ENCODE peak calls at places on chromosomes 11 and 22, in seven cellular contexts. O is psoas muscle, F is AG04450, W is heart right ventricle, K is choroid plexus epithelial cell, U is fibroblast of lung, R is spleen. H is an unnamed sample.

GRCh38 chr22:17164392-17165024 is 5.4 kb upstream of the HDHD5 start:
- DNase-seq in R (peak; percentile 19), O (no peak), U (no peak), K (peak; percentile 10), W (no peak), F (no peak), H (no peak)

GRCh38 chr22:28791841-28792490 is 8.4 kb downstream of the XBP1 start:
- DNase-seq in U (no peak), F (peak; percentile 10), R (no peak), W (no peak), O (no peak), K (no peak), H (no peak)

GRCh38 chr11:121467965-121468364 is 15.2 kb upstream of the SORL1-AS1 start:
- DNase-seq in O (no peak), R (no peak), F (no peak), U (peak; percentile 30), K (no peak), W (no peak), H (no peak)

GRCh38 chr22:33000342-33001280 is 57.6 kb downstream of the SYN3 start:
- DNase-seq in U (peak; percentile 37), O (peak; percentile 77), K (peak; percentile 63), R (no peak), F (no peak), W (peak; percentile 47), H (no peak)

GRCh38 chr11:12787847-12788246 is 113.6 kb downstream of the TEAD1 start:
- DNase-seq in U (peak; percentile 93), W (no peak), O (no peak), F (no peak), K (peak; percentile 79), R (no peak), H (no peak)

GRCh38 chr11:82080160-82080559 is 653.5 kb downstream of the FAM181B start:
- DNase-seq in F (no peak), U (peak; percentile 59), W (no peak), K (peak; percentile 51), R (no peak), O (no peak), H (no peak)

GRCh38 chr22:19994851-19995610 is 21.6 kb downstream of the ARVCF start:
- DNase-seq in O (no peak), W (no peak), U (peak; percentile 78), F (no peak), K (no peak), R (no peak), H (no peak)

GRCh38 chr11:96207459-96208449 is 135.2 kb downstream of the MAML2 start:
- DNase-seq in F (no peak), O (no peak), W (no peak), R (no peak), U (no peak), K (peak; percentile 30), H (no peak)

GRCh38 chr11:103683581-103683980 is 352.9 kb upstream of the DDI1 start:
- DNase-seq in U (peak; percentile 61), W (no peak), O (no peak), F (no peak), R (no peak), K (peak; percentile 57), H (no peak)

GRCh38 chr11:20351151-20351550 is 12.4 kb upstream of the HTATIP2 start:
- DNase-seq in W (no peak), O (no peak), R (no peak), K (no peak), U (no peak), F (no peak), H (no peak)

GRCh38 chr22:31969789-31970489 is 25.6 kb downstream of the YWHAH start:
- DNase-seq in U (peak; percentile 62), F (peak; percentile 20), O (peak; percentile 66), W (peak; percentile 36), K (peak; percentile 88), R (peak; percentile 84), H (no peak)

GRCh38 chr11:11798586-11799438 is 43.0 kb upstream of the USP47 start:
- DNase-seq in W (peak; percentile 86), O (peak; percentile 90), F (peak; percentile 38), K (peak; percentile 87), R (peak; percentile 92), U (peak; percentile 63), H (no peak)

GRCh38 chr11:69397732-69398131 is 83.7 kb upstream of the LINC01488 start:
- DNase-seq in F (no peak), O (peak; percentile 15), R (no peak), K (no peak), U (peak; percentile 19), W (no peak), H (no peak)

DNA sequence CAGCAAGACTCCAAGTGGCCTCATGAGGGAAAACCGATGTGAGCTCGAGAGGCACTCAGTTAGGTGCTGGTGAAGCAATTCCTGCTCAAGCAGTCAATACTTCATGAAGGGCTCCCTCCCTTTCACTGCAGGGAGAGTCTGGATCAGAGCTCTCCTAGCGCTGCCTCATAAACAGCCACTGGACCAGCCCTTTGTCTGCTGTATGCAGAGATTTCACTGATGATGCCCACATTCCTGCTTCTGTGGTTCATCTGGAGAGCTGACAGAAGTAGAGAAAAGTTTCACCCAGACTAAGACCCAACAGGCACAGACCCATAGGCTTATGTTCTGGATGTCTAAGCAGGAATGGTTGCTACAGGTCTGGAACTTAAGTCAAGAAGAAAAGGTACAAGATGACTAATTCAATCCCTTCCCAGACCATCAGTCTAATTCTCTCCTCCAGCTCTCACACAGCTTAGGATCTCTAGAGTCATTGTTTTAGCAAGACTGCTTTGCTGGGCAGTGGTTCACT is 4.0 kb downstream of the UCP2 start:
- DNase-seq in W (no peak), F (no peak), K (no peak), R (peak; percentile 18), O (peak; percentile 12), U (peak; percentile 23), H (no peak)
- H3K4me3 ChIP-seq in W (no peak overlapping the region), F (no peak overlapping the region), K (no peak overlapping the region), R (no peak overlapping the region), O (no peak overlapping the region), U (no peak overlapping the region), H (no peak overlapping the region)

DNA sequence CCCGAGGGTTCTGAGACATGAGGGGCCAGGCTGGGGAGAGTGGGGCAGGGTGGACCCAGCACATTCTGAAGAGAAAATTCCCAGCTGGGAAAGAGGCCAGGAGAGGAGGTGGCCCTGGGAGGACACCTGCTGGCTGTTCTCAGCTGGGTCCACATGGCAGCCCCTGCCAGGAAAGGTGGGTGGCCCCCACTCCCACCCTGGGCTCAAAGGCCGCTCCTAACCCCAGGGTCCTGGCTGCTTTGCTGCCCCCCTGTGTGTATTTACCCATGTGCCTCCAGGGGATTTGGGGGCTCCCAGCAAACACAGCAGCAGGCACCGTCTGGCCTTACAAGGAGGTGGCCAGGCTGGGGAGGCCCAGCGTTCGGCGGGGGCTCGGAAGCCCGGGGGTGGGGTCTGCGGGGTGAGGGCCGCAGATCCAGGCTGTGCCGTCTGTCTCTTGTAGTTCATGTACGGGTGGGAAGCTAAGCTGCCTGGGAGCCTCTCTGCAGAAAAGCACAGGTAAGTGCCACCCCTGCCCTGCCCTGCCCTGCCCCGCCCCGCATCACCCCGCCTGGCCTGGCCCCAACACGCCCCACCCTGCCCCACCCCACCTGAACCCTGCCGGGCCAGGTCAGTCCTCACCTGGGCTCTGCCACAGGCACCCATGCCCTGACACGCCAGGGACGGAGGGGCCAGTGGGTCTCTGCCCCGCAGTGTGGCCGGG is 10.6 kb downstream of the MUC5B start:
- DNase-seq in U (no peak), F (no peak), O (peak; percentile 48), W (no peak), K (no peak), R (peak; percentile 56), H (no peak)
- TF ChIP-seq CTCF in U (no peak), F (no peak), O (no peak), W (no peak), K (no peak), R (no peak), H (no peak)

GRCh38 chr11:65390099-65390941 is 3.9 kb downstream of the FRMD8 start:
- DNase-seq in K (peak; percentile 30), W (no peak), R (no peak), F (no peak), U (peak; percentile 36), O (no peak), H (no peak)
- H3K4me3 ChIP-seq in K (peak overlapping the region; percentile 7), W (peak overlapping the region; percentile 7), R (peak overlapping the region; percentile 82), F (peak overlapping the region; percentile 38), U (peak overlapping the region; percentile 17), O (peak overlapping the region; percentile 76), H (peak overlapping the region; percentile 40)

GRCh38 chr11:2451916-2452694 is 7.3 kb downstream of the KCNQ1 start:
- DNase-seq in W (no peak), O (peak; percentile 24), U (no peak), K (no peak), F (no peak), R (peak; percentile 57), H (no peak)
- TF ChIP-seq CTCF in W (no peak), O (no peak), U (no peak), K (no peak), F (no peak), R (no peak), H (no peak)

GRCh38 chr22:40509401-40510134 is 127.0 kb downstream of the MRTFA start:
- DNase-seq in F (peak; percentile 79), O (peak; percentile 67), K (peak; percentile 97), W (peak; percentile 78), U (peak; percentile 94), R (no peak), H (peak; percentile 89)
- H3K4me3 ChIP-seq in F (peak overlapping the region; percentile 7), O (no peak overlapping the region), K (no peak overlapping the region), W (no peak overlapping the region), U (no peak overlapping the region), R (no peak overlapping the region), H (no peak overlapping the region)

GRCh38 chr22:37696657-37697539 is at the start of gene TRIOBP:
- DNase-seq in U (peak; percentile 93), F (peak; percentile 78), W (peak; percentile 94), R (peak; percentile 95), K (peak; percentile 94), O (peak; percentile 97), H (peak; percentile 72)

GRCh38 chr22:37692627-37693285 is 4.1 kb upstream of the TRIOBP start:
- DNase-seq in F (no peak), K (no peak), O (no peak), W (no peak), R (no peak), U (no peak), H (no peak)

GRCh38 chr22:37701121-37701786 is 4.4 kb downstream of the TRIOBP start:
- DNase-seq in F (no peak), W (no peak), U (no peak), K (no peak), R (no peak), O (no peak), H (no peak)

GRCh38 chr22:37697540-37697835 is 640 bp downstream of the TRIOBP start:
- DNase-seq in W (no peak), R (no peak), F (no peak), O (no peak), U (no peak), K (no peak), H (no peak)
- TF ChIP-seq CTCF in W (no peak), R (no peak), F (no peak), O (no peak), U (no peak), K (no peak), H (no peak)

DNA sequence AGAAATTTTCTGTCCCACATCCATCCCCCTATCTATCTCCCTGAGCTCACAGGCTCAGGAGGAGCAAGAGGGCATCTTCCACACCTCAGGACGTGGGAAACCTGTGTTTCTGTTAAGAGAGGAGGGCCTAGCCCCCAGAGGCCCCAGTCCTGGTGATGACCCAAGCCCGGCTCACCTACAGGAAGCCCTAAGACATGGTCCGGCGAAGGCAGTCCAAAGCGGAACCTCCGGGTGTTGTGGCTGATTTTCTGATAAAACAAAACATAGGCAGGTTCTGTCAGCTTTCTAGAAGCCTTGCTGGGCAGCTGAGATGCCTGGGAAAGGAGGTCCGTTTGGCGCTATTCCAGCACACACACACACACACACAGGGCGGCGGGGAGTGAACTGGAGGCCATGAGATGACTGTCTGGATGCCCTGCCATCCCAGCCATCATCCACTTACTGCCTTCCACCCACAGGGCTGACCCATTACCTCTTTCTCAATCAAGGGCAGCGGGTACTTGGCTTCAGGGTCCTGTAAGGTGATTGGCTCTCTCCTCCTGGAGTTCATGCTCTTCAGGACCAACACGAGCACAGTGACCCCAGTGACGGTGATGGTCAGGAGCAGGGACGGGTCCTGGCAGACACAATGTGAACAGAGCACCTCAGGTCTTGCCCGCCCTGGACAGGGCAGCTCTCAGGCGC is 882 bp downstream of the CYB5R2 start:
- DNase-seq in O (no peak), R (no peak), F (no peak), W (no peak), K (no peak), U (no peak), H (no peak)
- H3K4me3 ChIP-seq in O (peak overlapping the region; percentile 73), R (no peak overlapping the region), F (no peak overlapping the region), W (peak overlapping the region; percentile 64), K (no peak overlapping the region), U (no peak overlapping the region), H (peak overlapping the region; percentile 59)

H was measured in AG04449.